ENCODE peak calls at places on chromosomes 4 and X, in seven cellular contexts. One of them, this sample, is unnamed.

GRCh38 chr4:53119685-53120084 is 246.2 kb downstream of the SCFD2 start:
- DNase-seq in heart right ventricle: no peak
- DNase-seq in astrocyte: peak
- DNase-seq in NB4: no peak
- DNase-seq in body of pancreas: peak
- DNase-seq in fibroblast of mammary gland: peak
- DNase-seq in HepG2: peak
- DNase-seq in this sample: peak

GRCh38 chrX:85828771-85829170 is 218.6 kb downstream of the CHM start:
- DNase-seq in body of pancreas: no peak
- DNase-seq in astrocyte: no peak
- DNase-seq in heart right ventricle: no peak
- DNase-seq in NB4: no peak
- DNase-seq in HepG2: no peak
- DNase-seq in fibroblast of mammary gland: no peak
- DNase-seq in this sample: no peak

GRCh38 chr4:3440979-3441500 is 728 bp upstream of the HGFAC start:
- DNase-seq in heart right ventricle: peak
- DNase-seq in NB4: peak
- DNase-seq in HepG2: no peak
- DNase-seq in body of pancreas: no peak
- DNase-seq in fibroblast of mammary gland: peak
- DNase-seq in astrocyte: no peak
- DNase-seq in this sample: no peak

GRCh38 chr4:73723029-73723428 is 17.3 kb upstream of the CXCL8 start:
- DNase-seq in NB4: no peak
- DNase-seq in heart right ventricle: no peak
- DNase-seq in fibroblast of mammary gland: peak
- DNase-seq in body of pancreas: no peak
- DNase-seq in astrocyte: peak
- DNase-seq in HepG2: no peak
- DNase-seq in this sample: no peak

GRCh38 chrX:109839694-109840358 is 106.8 kb upstream of the ACSL4 start:
- DNase-seq in NB4: peak
- DNase-seq in body of pancreas: peak
- DNase-seq in heart right ventricle: no peak
- DNase-seq in HepG2: no peak
- DNase-seq in astrocyte: peak
- DNase-seq in fibroblast of mammary gland: peak
- DNase-seq in this sample: no peak

GRCh38 chrX:131778269-131779218 is 234.7 kb downstream of the OR13H1 start:
- DNase-seq in astrocyte: peak
- DNase-seq in heart right ventricle: no peak
- DNase-seq in fibroblast of mammary gland: peak
- DNase-seq in body of pancreas: no peak
- DNase-seq in HepG2: no peak
- DNase-seq in NB4: no peak
- DNase-seq in this sample: no peak

GRCh38 chr4:143438710-143439109 is 74.8 kb upstream of the SMARCA5 start:
- DNase-seq in HepG2: no peak
- DNase-seq in body of pancreas: no peak
- DNase-seq in fibroblast of mammary gland: no peak
- DNase-seq in heart right ventricle: no peak
- DNase-seq in NB4: no peak
- DNase-seq in astrocyte: no peak
- DNase-seq in this sample: no peak

GRCh38 chr4:141448490-141448889 is 187.9 kb upstream of the IL15 start:
- DNase-seq in body of pancreas: no peak
- DNase-seq in heart right ventricle: no peak
- DNase-seq in astrocyte: no peak
- DNase-seq in NB4: no peak
- DNase-seq in fibroblast of mammary gland: no peak
- DNase-seq in HepG2: no peak
- DNase-seq in this sample: no peak

GRCh38 chr4:2248821-2249261 is 6.9 kb upstream of the HAUS3 start:
- DNase-seq in heart right ventricle: no peak
- DNase-seq in NB4: no peak
- DNase-seq in fibroblast of mammary gland: no peak
- DNase-seq in body of pancreas: no peak
- DNase-seq in HepG2: no peak
- DNase-seq in astrocyte: no peak
- DNase-seq in this sample: no peak

GRCh38 chr4:169854090-169854489 is 96.3 kb upstream of the HPF1 start:
- DNase-seq in body of pancreas: no peak
- DNase-seq in fibroblast of mammary gland: no peak
- DNase-seq in astrocyte: no peak
- DNase-seq in HepG2: no peak
- DNase-seq in heart right ventricle: no peak
- DNase-seq in NB4: no peak
- DNase-seq in this sample: no peak

GRCh38 chr4:139207873-139208403 is 30.9 kb upstream of the ELF2 start:
- DNase-seq in astrocyte: peak
- DNase-seq in heart right ventricle: no peak
- DNase-seq in HepG2: no peak
- DNase-seq in fibroblast of mammary gland: no peak
- DNase-seq in body of pancreas: no peak
- DNase-seq in NB4: no peak
- DNase-seq in this sample: no peak

GRCh38 chr4:41339812-41340809 is 83.4 kb downstream of the UCHL1 start:
- DNase-seq in HepG2: no peak
- DNase-seq in fibroblast of mammary gland: peak
- DNase-seq in NB4: no peak
- DNase-seq in astrocyte: peak
- DNase-seq in body of pancreas: peak
- DNase-seq in heart right ventricle: no peak
- DNase-seq in this sample: peak

GRCh38 chr4:83771113-83771705 is 235.3 kb downstream of the GPAT3 start:
- DNase-seq in body of pancreas: peak
- DNase-seq in astrocyte: peak
- DNase-seq in fibroblast of mammary gland: peak
- DNase-seq in heart right ventricle: peak
- DNase-seq in HepG2: peak
- DNase-seq in NB4: peak
- DNase-seq in this sample: peak

GRCh38 chr4:24032371-24032989 is 142.6 kb upstream of the PPARGC1A start:
- DNase-seq in astrocyte: no peak
- DNase-seq in HepG2: peak
- DNase-seq in NB4: peak
- DNase-seq in fibroblast of mammary gland: peak
- DNase-seq in body of pancreas: no peak
- DNase-seq in heart right ventricle: no peak
- DNase-seq in this sample: no peak

GRCh38 chr4:18630218-18631110 is 608.9 kb upstream of the LCORL start:
- DNase-seq in astrocyte: no peak
- DNase-seq in NB4: no peak
- DNase-seq in body of pancreas: no peak
- DNase-seq in fibroblast of mammary gland: no peak
- DNase-seq in HepG2: no peak
- DNase-seq in heart right ventricle: no peak
- DNase-seq in this sample: no peak

GRCh38 chrX:4550018-4550417 is 836.6 kb upstream of the PRKX start:
- DNase-seq in NB4: peak
- DNase-seq in heart right ventricle: no peak
- DNase-seq in astrocyte: no peak
- DNase-seq in body of pancreas: no peak
- DNase-seq in HepG2: no peak
- DNase-seq in fibroblast of mammary gland: no peak
- DNase-seq in this sample: no peak

GRCh38 chr4:163492951-163493504 is 1.5 kb upstream of the TMA16 start:
- DNase-seq in NB4: peak
- DNase-seq in fibroblast of mammary gland: no peak
- DNase-seq in HepG2: no peak
- DNase-seq in body of pancreas: no peak
- DNase-seq in heart right ventricle: no peak
- DNase-seq in astrocyte: no peak
- DNase-seq in this sample: no peak

GRCh38 chrX:11073411-11073810 is 37.7 kb upstream of the HCCS start:
- DNase-seq in body of pancreas: no peak
- DNase-seq in HepG2: no peak
- DNase-seq in astrocyte: no peak
- DNase-seq in NB4: no peak
- DNase-seq in heart right ventricle: no peak
- DNase-seq in fibroblast of mammary gland: no peak
- DNase-seq in this sample: no peak

GRCh38 chr4:7664106-7664505 is 229.4 kb upstream of the PSAPL1 start:
- DNase-seq in HepG2: no peak
- DNase-seq in heart right ventricle: no peak
- DNase-seq in fibroblast of mammary gland: no peak
- DNase-seq in NB4: no peak
- DNase-seq in astrocyte: no peak
- DNase-seq in body of pancreas: no peak
- DNase-seq in this sample: no peak

GRCh38 chr4:75643651-75644050 is 13.3 kb upstream of the CDKL2 start:
- DNase-seq in heart right ventricle: no peak
- DNase-seq in HepG2: no peak
- DNase-seq in fibroblast of mammary gland: no peak
- DNase-seq in NB4: no peak
- DNase-seq in astrocyte: peak
- DNase-seq in body of pancreas: no peak
- DNase-seq in this sample: no peak

GRCh38 chrX:1657367-1658082 is 42.7 kb downstream of the ASMT start:
- DNase-seq in astrocyte: peak
- DNase-seq in HepG2: no peak
- DNase-seq in heart right ventricle: no peak
- DNase-seq in NB4: peak
- DNase-seq in fibroblast of mammary gland: peak
- DNase-seq in body of pancreas: peak
- DNase-seq in this sample: no peak

GRCh38 chr4:156830356-156830755 is 141.2 kb downstream of the PDGFC start:
- DNase-seq in astrocyte: peak
- DNase-seq in NB4: no peak
- DNase-seq in HepG2: peak
- DNase-seq in heart right ventricle: no peak
- DNase-seq in fibroblast of mammary gland: peak
- DNase-seq in body of pancreas: no peak
- DNase-seq in this sample: peak

GRCh38 chr4:138669479-138670165 is 346.0 kb upstream of the NOCT start:
- DNase-seq in NB4: no peak
- DNase-seq in body of pancreas: no peak
- DNase-seq in heart right ventricle: no peak
- DNase-seq in HepG2: no peak
- DNase-seq in astrocyte: peak
- DNase-seq in fibroblast of mammary gland: peak
- DNase-seq in this sample: peak

GRCh38 chrX:17635231-17635630 is 102.1 kb upstream of the SCML1 start:
- DNase-seq in heart right ventricle: no peak
- DNase-seq in NB4: no peak
- DNase-seq in body of pancreas: peak
- DNase-seq in astrocyte: peak
- DNase-seq in HepG2: no peak
- DNase-seq in fibroblast of mammary gland: no peak
- DNase-seq in this sample: no peak

GRCh38 chr4:40825014-40825838 is 75.5 kb downstream of the NSUN7 start:
- DNase-seq in HepG2: no peak
- DNase-seq in heart right ventricle: no peak
- DNase-seq in fibroblast of mammary gland: no peak
- DNase-seq in astrocyte: no peak
- DNase-seq in NB4: no peak
- DNase-seq in body of pancreas: no peak
- DNase-seq in this sample: no peak

GRCh38 chr4:110075083-110075738 is 123.2 kb downstream of the ELOVL6 start:
- DNase-seq in NB4: no peak
- DNase-seq in heart right ventricle: no peak
- DNase-seq in body of pancreas: no peak
- DNase-seq in HepG2: no peak
- DNase-seq in fibroblast of mammary gland: no peak
- DNase-seq in astrocyte: no peak
- DNase-seq in this sample: no peak

GRCh38 chr4:6988016-6988715 is 55.0 kb upstream of the TADA2B start:
- DNase-seq in astrocyte: no peak
- DNase-seq in fibroblast of mammary gland: no peak
- DNase-seq in heart right ventricle: no peak
- DNase-seq in body of pancreas: no peak
- DNase-seq in HepG2: no peak
- DNase-seq in NB4: peak
- DNase-seq in this sample: no peak

GRCh38 chrX:133415276-133416105 is at the start of gene GPC4:
- DNase-seq in NB4: no peak
- DNase-seq in astrocyte: peak
- DNase-seq in body of pancreas: peak
- DNase-seq in HepG2: no peak
- DNase-seq in fibroblast of mammary gland: peak
- DNase-seq in heart right ventricle: peak
- DNase-seq in this sample: no peak
- H3K4me3 ChIP-seq in NB4: no peak
- H3K4me3 ChIP-seq in astrocyte: peak
- H3K4me3 ChIP-seq in body of pancreas: peak
- H3K4me3 ChIP-seq in HepG2: no peak
- H3K4me3 ChIP-seq in fibroblast of mammary gland: peak
- H3K4me3 ChIP-seq in heart right ventricle: peak
- H3K4me3 ChIP-seq in this sample: peak

DNA sequence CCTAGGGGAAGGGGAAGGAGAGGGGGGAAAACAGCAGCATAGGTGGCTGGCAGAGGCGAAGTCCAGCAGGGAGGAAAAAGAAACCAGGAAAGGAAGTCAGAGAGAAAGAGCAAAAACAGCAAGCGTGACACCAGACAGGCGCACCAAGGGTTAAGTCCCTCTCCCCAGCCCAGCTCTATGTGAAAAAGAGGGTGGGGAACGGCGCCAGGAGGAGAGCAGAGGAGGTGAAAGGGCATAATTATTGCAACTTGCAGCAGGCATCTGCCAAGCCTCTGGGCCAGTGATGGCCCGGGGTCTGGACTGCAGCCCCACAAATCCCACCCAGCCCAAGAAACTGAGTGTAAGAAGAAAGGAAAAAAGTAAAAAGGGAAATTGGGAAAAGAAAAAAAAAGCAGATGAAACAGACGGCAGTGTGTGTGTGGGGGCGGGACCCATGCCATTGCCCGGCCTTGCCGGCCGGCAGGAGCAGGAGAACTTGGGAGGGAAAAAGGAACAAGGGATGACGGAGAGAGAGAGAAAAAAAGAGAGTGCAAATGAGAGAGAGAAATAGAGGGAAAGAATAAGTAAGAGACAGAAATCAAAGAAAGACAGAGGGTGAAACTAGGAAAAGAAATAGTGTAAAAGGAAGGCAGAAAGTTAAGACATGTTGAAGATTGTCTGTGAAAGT is 14.1 kb upstream of the RHOXF2 start:
- DNase-seq in heart right ventricle: no peak
- DNase-seq in fibroblast of mammary gland: peak
- DNase-seq in NB4: no peak
- DNase-seq in HepG2: no peak
- DNase-seq in body of pancreas: no peak
- DNase-seq in astrocyte: no peak
- DNase-seq in this sample: no peak
- H3K4me3 ChIP-seq in heart right ventricle: no peak
- H3K4me3 ChIP-seq in fibroblast of mammary gland: no peak
- H3K4me3 ChIP-seq in NB4: no peak
- H3K4me3 ChIP-seq in HepG2: no peak
- H3K4me3 ChIP-seq in body of pancreas: no peak
- H3K4me3 ChIP-seq in astrocyte: no peak
- H3K4me3 ChIP-seq in this sample: no peak

GRCh38 chr4:1166509-1167243 is 5.7 kb downstream of the SPON2 start:
- DNase-seq in fibroblast of mammary gland: peak
- DNase-seq in body of pancreas: no peak
- DNase-seq in HepG2: no peak
- DNase-seq in NB4: peak
- DNase-seq in heart right ventricle: no peak
- DNase-seq in astrocyte: no peak
- DNase-seq in this sample: no peak
- H3K4me3 ChIP-seq in fibroblast of mammary gland: no peak
- H3K4me3 ChIP-seq in body of pancreas: no peak
- H3K4me3 ChIP-seq in HepG2: no peak
- H3K4me3 ChIP-seq in NB4: peak
- H3K4me3 ChIP-seq in heart right ventricle: peak
- H3K4me3 ChIP-seq in astrocyte: peak
- H3K4me3 ChIP-seq in this sample: no peak

GRCh38 chrX:21166302-21166982 is 207.8 kb upstream of the CNKSR2 start:
- DNase-seq in HepG2: peak
- DNase-seq in astrocyte: peak
- DNase-seq in body of pancreas: no peak
- DNase-seq in fibroblast of mammary gland: peak
- DNase-seq in NB4: no peak
- DNase-seq in heart right ventricle: no peak
- DNase-seq in this sample: no peak
- H3K4me3 ChIP-seq in HepG2: no peak
- H3K4me3 ChIP-seq in astrocyte: peak
- H3K4me3 ChIP-seq in body of pancreas: no peak
- H3K4me3 ChIP-seq in fibroblast of mammary gland: no peak
- H3K4me3 ChIP-seq in NB4: no peak
- H3K4me3 ChIP-seq in heart right ventricle: no peak
- H3K4me3 ChIP-seq in this sample: no peak